ENCODE peak calls at places on chromosome 17, in four cellular contexts. K, Z, M and P are unnamed samples.

GRCh38 chr17:71500761-71501555 is 619.9 kb upstream of the SOX9 start:
- DNase-seq in K (no peak), Z (no peak), M (no peak), P (no peak)

GRCh38 chr17:49456172-49456965 is 38.7 kb upstream of the NGFR start:
- DNase-seq in K (no peak), Z (no peak), M (peak), P (peak)

GRCh38 chr17:31466096-31466495 is 74.6 kb downstream of the RAB11FIP4 start:
- DNase-seq in K (no peak), Z (no peak), M (no peak), P (no peak)

GRCh38 chr17:41520821-41521521 is 2.3 kb upstream of the KRT15 start:
- DNase-seq in K (no peak), Z (peak), M (no peak), P (no peak)

GRCh38 chr17:77826132-77826873 is 132.2 kb upstream of the TNRC6C start:
- DNase-seq in K (no peak), Z (no peak), M (no peak), P (no peak)

GRCh38 chr17:8001976-8002645 is at the start of gene GUCY2D:
- DNase-seq in K (no peak), Z (no peak), M (no peak), P (no peak)

GRCh38 chr17:12634789-12635414 is 30.8 kb upstream of the MYOCD start:
- DNase-seq in K (no peak), Z (no peak), M (no peak), P (no peak)

GRCh38 chr17:15782809-15783208 is 50.7 kb downstream of the TBC1D26 start:
- DNase-seq in K (no peak), Z (no peak), M (no peak), P (no peak)

GRCh38 chr17:83055911-83056582 is 23.4 kb upstream of the METRNL start:
- DNase-seq in K (peak), Z (no peak), M (peak), P (peak)

GRCh38 chr17:78526231-78527025 is 50.8 kb downstream of the DNAH17 start:
- DNase-seq in K (no peak), Z (no peak), M (no peak), P (no peak)

GRCh38 chr17:43710101-43710500 is 48.4 kb upstream of the MEOX1 start:
- DNase-seq in K (no peak), Z (no peak), M (no peak), P (no peak)

GRCh38 chr17:76500074-76500744 is 1.0 kb downstream of the RHBDF2 start:
- DNase-seq in K (no peak), Z (no peak), M (no peak), P (no peak)

GRCh38 chr17:81254955-81255717 is 16.0 kb downstream of the NDUFAF8 start:
- DNase-seq in K (peak), Z (peak), M (peak), P (no peak)

GRCh38 chr17:66477615-66478283 is 175.3 kb downstream of the PRKCA start:
- DNase-seq in K (no peak), Z (no peak), M (no peak), P (no peak)

GRCh38 chr17:46044989-46045388 is 45.9 kb downstream of the STH start:
- DNase-seq in K (no peak), Z (no peak), M (no peak), P (no peak)

GRCh38 chr17:41141361-41141760 is 1.0 kb upstream of the KRTAP4-6 start:
- DNase-seq in K (no peak), Z (no peak), M (no peak), P (no peak)

GRCh38 chr17:78718575-78719209 is 63.4 kb downstream of the CYTH1 start:
- DNase-seq in K (no peak), Z (no peak), M (no peak), P (no peak)

GRCh38 chr17:74210191-74211140 is 2.9 kb upstream of the TTYH2 start:
- DNase-seq in K (peak), Z (peak), M (no peak), P (no peak)

GRCh38 chr17:80223142-80223815 is 3.1 kb downstream of the SLC26A11 start:
- DNase-seq in K (no peak), Z (no peak), M (no peak), P (no peak)

GRCh38 chr17:40371261-40371929 is 6.9 kb upstream of the GJD3 start:
- DNase-seq in K (no peak), Z (no peak), M (no peak), P (no peak)